ENCODE peak calls at places on chromosomes 16 and 17, in ten cellular contexts. Y is H9, U is astrocyte of the spinal cord, S is left ventricle myocardium inferior, C is PC-9, W is heart right ventricle, V is nephron progenitor cell, O is dorsolateral prefrontal cortex, F is left lung, G is GM20000. R is an unnamed sample.

GRCh38 chr17:48351916-48352332 is 78.1 kb downstream of the SKAP1 start:
- DNase-seq in W (no peak), Y (no peak), V (no peak), F (no peak), C (peak), G (peak), O (no peak), U (peak), S (no peak), R (peak)

GRCh38 chr16:4285167-4285566 is 12.3 kb upstream of the TFAP4 start:
- DNase-seq in S (no peak), Y (no peak), W (no peak), F (no peak), G (no peak), O (no peak), U (no peak), C (no peak), V (no peak), R (no peak)

GRCh38 chr17:17767096-17767470 is 69.7 kb downstream of the SREBF1 start:
- DNase-seq in F (no peak), S (no peak), C (peak), G (no peak), O (no peak), W (no peak), Y (no peak), V (no peak), U (peak), R (no peak)

GRCh38 chr17:69179227-69179952 is 37.7 kb upstream of the ABCA6 start:
- DNase-seq in S (no peak), V (no peak), Y (no peak), O (no peak), F (no peak), C (no peak), W (no peak), U (peak), G (no peak), R (peak)

GRCh38 chr16:85902366-85903155 is 3.6 kb downstream of the IRF8 start:
- DNase-seq in S (no peak), W (no peak), C (no peak), O (no peak), Y (no peak), G (peak), F (no peak), U (no peak), V (peak), R (no peak)

GRCh38 chr17:77210946-77211541 is 70.3 kb downstream of the SEC14L1 start:
- DNase-seq in W (no peak), F (no peak), O (no peak), V (no peak), Y (no peak), C (no peak), G (no peak), S (no peak), U (no peak), R (no peak)

GRCh38 chr16:89050119-89050867 is 43.4 kb upstream of the ACSF3 start:
- DNase-seq in C (no peak), F (peak), O (peak), V (no peak), S (no peak), U (no peak), Y (no peak), G (no peak), W (no peak), R (no peak)

GRCh38 chr17:80761421-80761871 is 216.8 kb downstream of the RPTOR start:
- DNase-seq in Y (no peak), G (no peak), U (peak), O (no peak), C (peak), W (no peak), F (no peak), V (no peak), S (no peak), R (peak)

GRCh38 chr17:48198950-48199541 is 91.5 kb downstream of the SNX11 start:
- DNase-seq in O (no peak), Y (no peak), W (no peak), F (no peak), S (no peak), V (no peak), G (no peak), U (no peak), C (no peak), R (no peak)

GRCh38 chr17:65733314-65733713 is 171.9 kb upstream of the AXIN2 start:
- DNase-seq in S (no peak), Y (no peak), G (no peak), V (no peak), C (no peak), U (no peak), F (no peak), O (no peak), W (no peak), R (no peak)

GRCh38 chr16:51753382-51753781 is 602.3 kb upstream of the SALL1 start:
- DNase-seq in C (no peak), S (no peak), G (no peak), Y (no peak), O (no peak), W (no peak), V (no peak), U (no peak), F (no peak), R (peak)

GRCh38 chr17:50304781-50305404 is 30.6 kb downstream of the TMEM92 start:
- DNase-seq in C (no peak), F (no peak), O (no peak), U (no peak), S (no peak), G (no peak), V (no peak), W (no peak), Y (no peak), R (peak)

GRCh38 chr17:50090971-50091950 is 3.9 kb upstream of the PDK2 start:
- DNase-seq in C (no peak), F (no peak), G (no peak), V (no peak), S (no peak), Y (no peak), W (no peak), U (no peak), O (no peak), R (no peak)

GRCh38 chr16:2037115-2037514 is 10.4 kb downstream of the NHERF2 start:
- DNase-seq in V (no peak), G (no peak), U (no peak), S (no peak), F (peak), O (no peak), C (no peak), W (no peak), Y (no peak), R (no peak)

GRCh38 chr17:64682261-64683181 is 20.4 kb upstream of the SMURF2 start:
- DNase-seq in V (no peak), C (peak), Y (no peak), G (no peak), W (no peak), U (peak), S (no peak), F (no peak), O (no peak), R (peak)

DNA sequence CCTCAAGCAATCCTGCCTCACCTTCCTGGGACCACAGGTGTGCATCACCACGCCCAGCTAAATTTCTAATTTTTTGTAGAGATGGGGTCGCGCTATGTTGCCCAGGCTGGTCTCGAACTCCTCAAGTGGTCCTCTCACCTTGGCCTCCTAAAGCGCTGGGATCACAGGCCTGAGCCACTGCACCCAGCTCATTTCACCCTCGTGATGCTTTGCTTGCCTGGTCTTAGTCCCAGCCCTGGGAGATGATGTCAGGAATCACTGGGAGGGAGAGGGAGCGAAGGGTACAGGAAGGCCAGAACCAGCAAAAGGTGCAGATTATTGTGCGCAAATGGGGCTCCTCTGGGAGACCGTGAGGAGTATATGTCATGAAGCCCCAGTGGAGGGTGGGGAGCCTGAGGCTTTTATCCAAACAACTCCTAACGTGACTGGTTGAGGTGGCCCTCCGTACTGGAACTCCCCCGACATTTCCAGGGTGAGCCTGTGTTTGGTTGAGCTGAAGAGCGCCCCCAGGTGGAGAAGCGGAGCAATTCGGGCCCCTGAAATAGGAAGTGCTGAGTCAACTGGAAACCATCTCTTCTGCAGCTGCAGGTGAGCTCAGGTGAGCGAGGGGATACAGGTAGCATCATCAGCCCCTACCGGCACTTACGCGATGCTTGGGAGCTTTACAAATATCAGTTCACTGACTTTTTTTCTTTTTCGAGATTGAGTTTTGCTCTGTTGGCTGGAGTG is 41.2 kb upstream of the HAPSTR1 start:
- DNase-seq in W (no peak), G (no peak), O (no peak), V (peak), C (no peak), U (no peak), S (no peak), F (no peak), Y (peak), R (no peak)
- TF ChIP-seq CTCF in W (peak), G (no peak), O (no peak), V (peak), C (peak), U (peak), S (no peak), F (peak), Y (peak), R (peak)

DNA sequence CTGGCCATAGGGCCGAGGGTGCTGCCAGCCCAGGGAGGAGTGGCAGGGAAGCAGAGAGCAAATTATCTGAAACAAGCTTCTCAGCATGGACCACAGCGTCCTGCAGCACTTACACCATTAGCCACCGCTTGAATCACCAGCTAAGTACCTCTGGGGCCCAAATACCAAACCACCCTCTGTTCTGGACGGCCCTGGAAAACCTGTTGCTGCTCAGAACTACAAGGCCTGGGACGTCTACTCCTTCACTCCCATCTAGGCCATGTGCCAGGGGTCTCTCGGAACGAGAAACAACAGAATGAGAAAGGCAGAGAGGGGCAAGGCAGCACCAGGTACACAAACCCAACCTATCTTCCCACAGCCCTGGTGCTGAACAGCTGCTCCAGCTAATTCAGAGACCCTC is 39.9 kb upstream of the GFOD2 start:
- DNase-seq in V (no peak), O (no peak), Y (no peak), W (no peak), S (no peak), F (peak), G (no peak), U (no peak), C (no peak), R (no peak)
- TF ChIP-seq CTCF in V (no peak), O (no peak), Y (no peak), W (no peak), S (no peak), F (no peak), G (no peak), U (no peak), C (no peak), R (no peak)

GRCh38 chr17:82915697-82916027 is 75.8 kb upstream of the ZNF750 start:
- DNase-seq in S (no peak), Y (no peak), O (no peak), G (no peak), U (no peak), C (no peak), W (no peak), V (no peak), F (peak), R (no peak)

GRCh38 chr17:82914375-82914774 is 74.6 kb upstream of the ZNF750 start:
- DNase-seq in S (peak), Y (no peak), V (no peak), U (no peak), W (no peak), C (no peak), O (no peak), F (peak), G (peak), R (no peak)

GRCh38 chr17:82913304-82914043 is 73.7 kb upstream of the ZNF750 start:
- DNase-seq in U (no peak), C (no peak), Y (no peak), O (no peak), G (no peak), S (no peak), F (peak), W (no peak), V (no peak), R (no peak)

GRCh38 chr17:82912571-82913089 is 72.8 kb upstream of the ZNF750 start:
- DNase-seq in F (peak), S (peak), V (no peak), G (no peak), C (no peak), W (no peak), O (no peak), Y (no peak), U (no peak), R (no peak)

DNA sequence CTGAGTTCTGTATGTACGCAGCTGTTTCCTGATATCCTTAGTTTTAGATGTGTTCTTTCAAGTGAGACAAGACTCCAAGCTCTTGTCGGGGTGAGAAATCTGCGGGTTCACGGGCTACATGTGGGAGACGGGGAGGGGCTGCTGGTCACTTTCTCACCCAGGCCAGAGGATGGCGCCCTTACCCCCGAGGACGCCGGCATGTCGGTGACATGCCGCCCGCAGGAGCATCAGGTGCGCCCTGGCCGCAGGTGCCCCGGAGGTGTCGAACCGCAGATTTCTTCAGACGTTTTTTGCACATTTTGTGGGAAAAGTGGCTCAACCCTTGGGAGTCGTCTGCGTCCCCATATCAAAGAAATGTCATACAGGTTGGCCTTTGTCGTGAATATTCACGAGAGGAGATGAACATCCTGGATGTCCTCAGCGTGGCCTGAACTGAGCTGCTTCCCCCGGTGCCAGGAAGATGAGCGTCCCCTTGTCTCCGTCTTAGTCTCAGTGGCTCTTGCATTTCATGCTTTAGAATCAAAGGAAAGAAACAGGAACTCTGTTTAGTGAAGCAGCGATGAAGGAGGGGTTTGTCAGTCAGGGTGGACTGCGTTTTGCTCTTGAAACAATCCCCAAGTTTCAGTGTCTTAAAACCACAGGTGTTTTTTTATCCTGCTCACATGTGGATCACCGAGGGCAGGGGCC is 75.3 kb upstream of the ZNF750 start:
- DNase-seq in S (no peak), W (no peak), F (peak), O (no peak), Y (peak), U (no peak), G (peak), C (no peak), V (no peak), R (no peak)
- TF ChIP-seq CTCF in S (no peak), W (no peak), F (no peak), O (no peak), Y (peak), U (peak), G (no peak), C (no peak), V (no peak), R (peak)

GRCh38 chr17:6853764-6854442 is 22.4 kb upstream of the TEKT1 start:
- DNase-seq in Y (peak), V (no peak), U (no peak), G (peak), O (peak), F (no peak), S (no peak), W (no peak), C (no peak), R (no peak)
- TF ChIP-seq CTCF in Y (peak), V (peak), U (peak), G (peak), O (no peak), F (no peak), S (peak), W (no peak), C (no peak), R (peak)

DNA sequence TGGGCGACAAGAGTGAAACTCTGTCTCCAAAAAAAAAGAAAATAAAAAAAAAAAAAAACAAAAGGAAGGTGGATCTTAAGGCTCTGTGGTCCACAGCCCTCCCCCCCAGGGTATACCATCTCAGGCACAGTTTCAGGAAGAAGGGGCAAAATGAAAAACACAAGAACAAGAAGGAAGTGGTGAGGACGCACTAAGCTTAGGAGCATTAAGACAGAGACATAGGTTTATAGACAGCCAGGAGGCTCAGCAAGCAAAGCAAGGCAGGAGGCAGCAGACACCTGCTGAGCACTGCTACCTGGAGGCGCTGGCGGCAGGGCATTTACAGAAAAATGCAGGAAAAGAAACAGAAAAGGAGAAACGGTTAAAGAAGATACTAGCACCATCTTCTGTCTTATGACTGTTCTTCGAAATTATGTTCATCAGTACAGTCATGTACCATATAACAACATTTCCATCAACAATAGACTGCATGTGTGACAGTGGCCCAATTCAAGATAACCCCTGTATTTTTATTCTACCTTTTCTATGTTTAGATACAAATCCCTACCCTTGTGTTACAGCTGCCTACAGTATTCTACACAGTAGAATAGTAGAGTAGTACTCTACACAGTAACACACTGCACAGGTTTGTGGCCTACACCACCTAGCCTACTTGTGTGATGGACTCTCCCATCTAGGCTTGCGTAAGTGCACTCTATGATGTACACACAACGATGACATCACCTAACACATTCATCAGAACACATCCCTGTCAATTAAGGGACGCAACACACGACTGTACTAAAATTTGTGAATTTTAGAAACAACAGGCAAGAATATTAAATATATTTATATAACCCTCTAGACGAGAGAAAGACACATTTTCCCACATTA is 62.5 kb downstream of the XPO6 start:
- DNase-seq in U (no peak), C (no peak), S (no peak), W (no peak), F (no peak), G (no peak), Y (no peak), O (no peak), V (no peak), R (no peak)
- TF ChIP-seq CTCF in U (no peak), C (no peak), S (no peak), W (no peak), F (no peak), G (no peak), Y (no peak), O (no peak), V (no peak), R (no peak)

GRCh38 chr16:11202260-11203091 is 53.5 kb downstream of the SOCS1 start:
- DNase-seq in V (no peak), G (peak), W (no peak), C (peak), Y (no peak), O (no peak), S (no peak), U (peak), F (no peak), R (no peak)
- TF ChIP-seq CTCF in V (no peak), G (no peak), W (no peak), C (no peak), Y (no peak), O (no peak), S (no peak), U (no peak), F (no peak), R (no peak)

DNA sequence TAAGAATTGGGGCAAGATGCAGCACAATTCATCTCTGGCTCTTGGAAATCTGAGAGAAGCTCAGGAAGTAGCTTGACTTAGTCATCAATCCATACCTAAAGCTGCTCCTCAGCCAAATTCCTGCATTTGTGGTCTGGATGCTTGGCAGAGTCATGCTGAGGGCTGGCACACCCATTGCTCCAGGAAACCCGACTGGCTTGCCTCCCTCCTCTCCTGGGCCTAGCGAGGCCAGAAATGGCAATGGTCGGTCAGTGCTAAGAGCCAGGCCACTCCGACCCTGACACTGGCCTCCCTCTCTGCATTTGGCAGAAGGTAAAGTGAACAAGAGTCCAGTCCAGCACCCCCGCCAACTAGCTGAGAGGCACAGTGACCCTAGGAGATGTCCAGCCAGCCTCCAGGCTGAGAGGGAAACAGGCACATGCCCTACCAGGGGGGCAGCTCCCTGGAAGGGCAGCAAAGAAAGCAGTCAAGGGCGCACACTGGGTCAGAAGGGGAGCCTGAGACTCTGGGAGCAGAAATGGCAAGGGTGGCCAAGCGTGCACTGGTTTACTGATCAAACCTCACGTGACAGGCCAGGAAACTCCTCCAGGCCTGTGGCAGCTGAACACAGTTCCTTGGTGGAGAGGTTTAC is 10.0 kb downstream of the POLDIP2 start:
- DNase-seq in C (peak), G (no peak), Y (peak), W (no peak), F (no peak), V (no peak), U (peak), O (peak), S (no peak), R (no peak)
- TF ChIP-seq CTCF in C (no peak), G (no peak), Y (no peak), W (no peak), F (no peak), V (no peak), U (no peak), O (no peak), S (no peak), R (no peak)